ENCODE peak calls at places on chromosomes 3 and 15, in ten cellular contexts. One of them, this sample, is unnamed.

GRCh38 chr3:45252833-45253232 is 26.7 kb upstream of the TMEM158 start:
- DNase-seq in cardiac muscle cell: no peak
- DNase-seq in stimulated activated CD4-positive, alpha-beta T cell treated with anti-CD3 and anti-CD28 coated beads, Interleukin-15, amount 100 ng/mL, for 1 hour: no peak
- DNase-seq in lower leg skin: no peak
- DNase-seq in mesothelial cell of epicardium: no peak
- DNase-seq in HT-29: no peak
- DNase-seq in HCEC 1CT: no peak
- DNase-seq in mucosa of gallbladder: no peak
- DNase-seq in fibroblast of lung: no peak
- DNase-seq in mesendoderm: no peak
- DNase-seq in this sample: no peak

GRCh38 chr15:57146394-57147140 is 228.1 kb downstream of the TCF12 start:
- DNase-seq in fibroblast of lung: peak; percentile 86
- DNase-seq in mucosa of gallbladder: no peak
- DNase-seq in stimulated activated CD4-positive, alpha-beta T cell treated with anti-CD3 and anti-CD28 coated beads, Interleukin-15, amount 100 ng/mL, for 1 hour: no peak
- DNase-seq in cardiac muscle cell: peak; percentile 56
- DNase-seq in HT-29: peak; percentile 82
- DNase-seq in HCEC 1CT: peak; percentile 49
- DNase-seq in mesendoderm: peak; percentile 43
- DNase-seq in lower leg skin: no peak
- DNase-seq in mesothelial cell of epicardium: no peak
- DNase-seq in this sample: peak; percentile 21

GRCh38 chr3:136817448-136817847 is 1.5 kb upstream of the SLC35G2 start:
- DNase-seq in mucosa of gallbladder: no peak
- DNase-seq in HT-29: no peak
- DNase-seq in fibroblast of lung: peak; percentile 74
- DNase-seq in lower leg skin: no peak
- DNase-seq in mesendoderm: no peak
- DNase-seq in HCEC 1CT: peak; percentile 45
- DNase-seq in cardiac muscle cell: peak; percentile 18
- DNase-seq in stimulated activated CD4-positive, alpha-beta T cell treated with anti-CD3 and anti-CD28 coated beads, Interleukin-15, amount 100 ng/mL, for 1 hour: no peak
- DNase-seq in mesothelial cell of epicardium: no peak
- DNase-seq in this sample: no peak

GRCh38 chr15:92394327-92395175 is 870 bp downstream of the ST8SIA2 start:
- DNase-seq in cardiac muscle cell: peak; percentile 55
- DNase-seq in fibroblast of lung: no peak
- DNase-seq in stimulated activated CD4-positive, alpha-beta T cell treated with anti-CD3 and anti-CD28 coated beads, Interleukin-15, amount 100 ng/mL, for 1 hour: no peak
- DNase-seq in mesothelial cell of epicardium: no peak
- DNase-seq in HCEC 1CT: no peak
- DNase-seq in lower leg skin: no peak
- DNase-seq in mucosa of gallbladder: no peak
- DNase-seq in mesendoderm: peak; percentile 60
- DNase-seq in HT-29: no peak
- DNase-seq in this sample: peak; percentile 87

GRCh38 chr3:177410734-177411133 is 213.5 kb upstream of the TBL1XR1 start:
- DNase-seq in mesothelial cell of epicardium: no peak
- DNase-seq in mesendoderm: no peak
- DNase-seq in lower leg skin: no peak
- DNase-seq in stimulated activated CD4-positive, alpha-beta T cell treated with anti-CD3 and anti-CD28 coated beads, Interleukin-15, amount 100 ng/mL, for 1 hour: no peak
- DNase-seq in fibroblast of lung: no peak
- DNase-seq in mucosa of gallbladder: peak; percentile 53
- DNase-seq in HT-29: peak; percentile 69
- DNase-seq in HCEC 1CT: no peak
- DNase-seq in cardiac muscle cell: no peak
- DNase-seq in this sample: peak; percentile 20

GRCh38 chr3:152447509-152447908 is 178.8 kb downstream of the MBNL1 start:
- DNase-seq in HCEC 1CT: no peak
- DNase-seq in cardiac muscle cell: no peak
- DNase-seq in fibroblast of lung: no peak
- DNase-seq in mesendoderm: no peak
- DNase-seq in HT-29: no peak
- DNase-seq in lower leg skin: no peak
- DNase-seq in stimulated activated CD4-positive, alpha-beta T cell treated with anti-CD3 and anti-CD28 coated beads, Interleukin-15, amount 100 ng/mL, for 1 hour: no peak
- DNase-seq in mucosa of gallbladder: no peak
- DNase-seq in mesothelial cell of epicardium: no peak
- DNase-seq in this sample: no peak

GRCh38 chr3:175002732-175003143 is 143.6 kb downstream of the NAALADL2 start:
- DNase-seq in HT-29: no peak
- DNase-seq in stimulated activated CD4-positive, alpha-beta T cell treated with anti-CD3 and anti-CD28 coated beads, Interleukin-15, amount 100 ng/mL, for 1 hour: no peak
- DNase-seq in cardiac muscle cell: no peak
- DNase-seq in mucosa of gallbladder: no peak
- DNase-seq in mesendoderm: no peak
- DNase-seq in fibroblast of lung: peak; percentile 96
- DNase-seq in mesothelial cell of epicardium: no peak
- DNase-seq in HCEC 1CT: peak; percentile 97
- DNase-seq in lower leg skin: no peak
- DNase-seq in this sample: no peak

GRCh38 chr3:30227571-30228301 is 378.7 kb upstream of the TGFBR2 start:
- DNase-seq in stimulated activated CD4-positive, alpha-beta T cell treated with anti-CD3 and anti-CD28 coated beads, Interleukin-15, amount 100 ng/mL, for 1 hour: no peak
- DNase-seq in fibroblast of lung: peak; percentile 93
- DNase-seq in mucosa of gallbladder: no peak
- DNase-seq in lower leg skin: no peak
- DNase-seq in mesendoderm: no peak
- DNase-seq in HCEC 1CT: peak; percentile 91
- DNase-seq in cardiac muscle cell: no peak
- DNase-seq in mesothelial cell of epicardium: no peak
- DNase-seq in HT-29: peak; percentile 59
- DNase-seq in this sample: no peak

GRCh38 chr15:85475317-85475701 is 94.9 kb downstream of the AKAP13 start:
- DNase-seq in lower leg skin: no peak
- DNase-seq in mesendoderm: no peak
- DNase-seq in cardiac muscle cell: no peak
- DNase-seq in fibroblast of lung: no peak
- DNase-seq in HCEC 1CT: no peak
- DNase-seq in HT-29: no peak
- DNase-seq in mucosa of gallbladder: no peak
- DNase-seq in stimulated activated CD4-positive, alpha-beta T cell treated with anti-CD3 and anti-CD28 coated beads, Interleukin-15, amount 100 ng/mL, for 1 hour: no peak
- DNase-seq in mesothelial cell of epicardium: no peak
- DNase-seq in this sample: no peak

GRCh38 chr3:151971814-151972579 is 98.6 kb downstream of the SUCNR1 start:
- DNase-seq in lower leg skin: no peak
- DNase-seq in cardiac muscle cell: peak; percentile 69
- DNase-seq in mucosa of gallbladder: no peak
- DNase-seq in HT-29: peak; percentile 92
- DNase-seq in mesendoderm: peak; percentile 59
- DNase-seq in HCEC 1CT: no peak
- DNase-seq in fibroblast of lung: no peak
- DNase-seq in stimulated activated CD4-positive, alpha-beta T cell treated with anti-CD3 and anti-CD28 coated beads, Interleukin-15, amount 100 ng/mL, for 1 hour: no peak
- DNase-seq in mesothelial cell of epicardium: no peak
- DNase-seq in this sample: no peak

GRCh38 chr3:45398167-45398566 is 9.8 kb downstream of the LARS2 start:
- DNase-seq in stimulated activated CD4-positive, alpha-beta T cell treated with anti-CD3 and anti-CD28 coated beads, Interleukin-15, amount 100 ng/mL, for 1 hour: no peak
- DNase-seq in HT-29: no peak
- DNase-seq in fibroblast of lung: peak; percentile 3
- DNase-seq in mesothelial cell of epicardium: no peak
- DNase-seq in mucosa of gallbladder: no peak
- DNase-seq in HCEC 1CT: no peak
- DNase-seq in mesendoderm: no peak
- DNase-seq in cardiac muscle cell: no peak
- DNase-seq in lower leg skin: no peak
- DNase-seq in this sample: no peak

GRCh38 chr3:125431912-125432587 is 56.9 kb upstream of the ZNF148 start:
- DNase-seq in HCEC 1CT: no peak
- DNase-seq in mesendoderm: no peak
- DNase-seq in fibroblast of lung: no peak
- DNase-seq in lower leg skin: no peak
- DNase-seq in mesothelial cell of epicardium: no peak
- DNase-seq in cardiac muscle cell: no peak
- DNase-seq in mucosa of gallbladder: no peak
- DNase-seq in HT-29: no peak
- DNase-seq in stimulated activated CD4-positive, alpha-beta T cell treated with anti-CD3 and anti-CD28 coated beads, Interleukin-15, amount 100 ng/mL, for 1 hour: no peak
- DNase-seq in this sample: no peak

GRCh38 chr3:87446849-87447387 is 170.5 kb upstream of the POU1F1 start:
- DNase-seq in mesendoderm: peak; percentile 11
- DNase-seq in stimulated activated CD4-positive, alpha-beta T cell treated with anti-CD3 and anti-CD28 coated beads, Interleukin-15, amount 100 ng/mL, for 1 hour: no peak
- DNase-seq in HT-29: no peak
- DNase-seq in mucosa of gallbladder: no peak
- DNase-seq in fibroblast of lung: no peak
- DNase-seq in mesothelial cell of epicardium: no peak
- DNase-seq in lower leg skin: no peak
- DNase-seq in cardiac muscle cell: no peak
- DNase-seq in HCEC 1CT: no peak
- DNase-seq in this sample: no peak